ENCODE peak calls at places on chromosomes 4 and X, in seven cellular contexts. S, Z, O, D, X, B and F are unnamed samples.

GRCh38 chr4:174550541-174550940 is 28.3 kb upstream of the HPGD start:
- DNase-seq in S (no peak), Z (no peak), O (no peak), D (no peak), X (no peak), B (no peak), F (no peak)

GRCh38 chr4:189036906-189037305 is 897.7 kb downstream of the TRIML1 start:
- DNase-seq in S (no peak), Z (no peak), O (no peak), D (no peak), X (no peak), B (no peak), F (no peak)

GRCh38 chr4:154329268-154329858 is 162.2 kb downstream of the DCHS2 start:
- DNase-seq in S (no peak), Z (peak), O (no peak), D (peak), X (peak), B (peak), F (no peak)

GRCh38 chr4:71630783-71631182 is 153.1 kb downstream of the GC start:
- DNase-seq in S (no peak), Z (no peak), O (no peak), D (no peak), X (no peak), B (peak), F (no peak)

GRCh38 chr4:150072906-150073714 is 5.1 kb upstream of the DCLK2 start:
- DNase-seq in S (no peak), Z (no peak), O (no peak), D (peak), X (no peak), B (peak), F (no peak)

GRCh38 chrX:152405561-152405960 is 45.6 kb downstream of the GABRA3 start:
- DNase-seq in S (no peak), Z (peak), O (no peak), D (no peak), X (no peak), B (peak), F (no peak)

GRCh38 chr4:156169011-156169410 is 215.3 kb upstream of the CTSO start:
- DNase-seq in S (peak), Z (peak), O (peak), D (peak), X (peak), B (peak), F (peak)

GRCh38 chr4:91851456-91851855 is 452.3 kb upstream of the GRID2 start:
- DNase-seq in S (no peak), Z (no peak), O (no peak), D (no peak), X (no peak), B (no peak), F (no peak)

GRCh38 chr4:174107749-174108354 is 175.6 kb downstream of the FBXO8 start:
- DNase-seq in S (no peak), Z (no peak), O (no peak), D (no peak), X (no peak), B (no peak), F (no peak)

GRCh38 chr4:156815717-156816319 is 155.8 kb downstream of the PDGFC start:
- DNase-seq in S (no peak), Z (no peak), O (no peak), D (no peak), X (no peak), B (peak), F (no peak)

GRCh38 chrX:130771230-130771629 is 131.8 kb downstream of the ENOX2 start:
- DNase-seq in S (no peak), Z (no peak), O (no peak), D (no peak), X (no peak), B (peak), F (no peak)

GRCh38 chr4:147071341-147071740 is 125.7 kb upstream of the TTC29 start:
- DNase-seq in S (no peak), Z (no peak), O (no peak), D (no peak), X (no peak), B (no peak), F (no peak)

GRCh38 chrX:39175418-39176057 is 374.3 kb downstream of the MID1IP1 start:
- DNase-seq in S (no peak), Z (no peak), O (no peak), D (no peak), X (no peak), B (no peak), F (no peak)

GRCh38 chr4:52914051-52914605 is 52.0 kb downstream of the RASL11B start:
- DNase-seq in S (no peak), Z (no peak), O (peak), D (peak), X (no peak), B (peak), F (peak)

GRCh38 chr4:156870861-156871260 is 100.7 kb downstream of the PDGFC start:
- DNase-seq in S (no peak), Z (no peak), O (no peak), D (no peak), X (no peak), B (no peak), F (no peak)

GRCh38 chr4:109730294-109731051 is 603 bp upstream of the PLA2G12A start:
- DNase-seq in S (peak), Z (peak), O (peak), D (peak), X (no peak), B (peak), F (peak)

GRCh38 chrX:130704053-130705038 is 198.7 kb downstream of the ENOX2 start:
- DNase-seq in S (no peak), Z (peak), O (no peak), D (peak), X (no peak), B (peak), F (no peak)

GRCh38 chrX:29617725-29618124 is 597.6 kb upstream of the MAGEB2 start:
- DNase-seq in S (no peak), Z (no peak), O (no peak), D (peak), X (no peak), B (no peak), F (no peak)

GRCh38 chr4:30380404-30380998 is 339.7 kb upstream of the PCDH7 start:
- DNase-seq in S (no peak), Z (peak), O (peak), D (peak), X (peak), B (peak), F (peak)

DNA sequence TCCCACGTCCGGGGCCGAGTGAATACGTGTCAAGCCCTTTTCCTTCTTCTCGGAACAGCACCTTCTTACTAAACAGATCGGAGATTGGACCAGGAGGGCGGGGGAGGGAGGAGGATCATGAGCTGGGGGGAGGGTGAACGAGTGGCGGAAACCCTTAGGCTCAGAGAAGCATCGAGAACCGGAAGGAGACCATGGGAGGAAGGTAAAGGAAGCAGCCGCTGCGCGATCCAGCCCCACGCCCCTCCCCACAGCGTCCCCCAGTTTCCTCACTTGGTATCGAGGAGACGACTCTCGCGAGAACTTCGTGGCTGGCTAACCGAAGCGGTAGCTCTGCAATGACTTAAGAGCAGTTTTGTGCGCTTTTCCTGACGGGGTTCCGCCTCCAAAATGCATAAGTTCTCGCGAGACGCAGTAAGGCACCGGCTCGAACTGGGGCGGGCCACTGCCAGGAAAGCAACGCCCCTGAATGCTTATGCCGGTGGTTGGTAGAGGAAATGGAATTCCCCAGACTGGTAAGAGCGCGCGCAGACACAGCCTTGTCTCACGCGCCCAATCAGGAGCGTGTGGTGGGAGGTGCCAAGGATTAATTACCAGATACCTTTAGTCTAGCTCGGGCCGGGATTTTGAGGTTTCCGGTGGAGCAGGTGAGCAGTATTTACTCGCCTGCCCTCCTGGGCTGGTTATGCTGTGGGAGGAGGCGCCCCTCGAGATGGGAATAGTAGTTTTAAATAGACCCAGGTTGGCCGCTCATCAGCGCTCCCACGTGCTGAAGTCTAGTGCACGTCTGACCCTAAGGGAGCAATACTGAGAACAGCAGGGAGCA is 534 bp upstream of the UBE2D3 start:
- DNase-seq in S (peak), Z (peak), O (peak), D (peak), X (peak), B (peak), F (peak)
- TF ChIP-seq CTCF in S (no peak), Z (peak), O (no peak), D (peak), X (peak), B (peak), F (no peak)

DNA sequence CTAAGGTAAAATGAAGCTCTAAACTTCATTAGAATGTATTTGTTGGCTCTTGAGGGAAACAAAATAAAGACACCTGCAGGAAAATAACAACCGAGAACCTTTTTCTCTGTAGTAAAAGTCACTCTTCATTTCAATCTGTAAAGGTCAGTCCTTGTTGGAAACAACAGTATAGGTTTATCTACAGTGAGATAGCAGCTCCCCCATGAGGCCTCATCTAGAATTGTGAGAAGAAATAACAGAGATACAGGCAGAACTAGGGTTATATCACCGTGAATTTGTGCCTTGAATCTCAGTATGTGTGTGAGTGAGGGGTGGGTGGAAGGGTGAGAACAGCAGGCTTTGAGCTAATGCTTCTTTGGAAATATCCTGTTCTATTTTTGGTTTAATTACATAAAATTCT is 107.8 kb upstream of the FMR1 start:
- DNase-seq in S (no peak), Z (no peak), O (peak), D (no peak), X (peak), B (peak), F (peak)
- TF ChIP-seq CTCF in S (peak), Z (peak), O (peak), D (no peak), X (peak), B (peak), F (no peak)

DNA sequence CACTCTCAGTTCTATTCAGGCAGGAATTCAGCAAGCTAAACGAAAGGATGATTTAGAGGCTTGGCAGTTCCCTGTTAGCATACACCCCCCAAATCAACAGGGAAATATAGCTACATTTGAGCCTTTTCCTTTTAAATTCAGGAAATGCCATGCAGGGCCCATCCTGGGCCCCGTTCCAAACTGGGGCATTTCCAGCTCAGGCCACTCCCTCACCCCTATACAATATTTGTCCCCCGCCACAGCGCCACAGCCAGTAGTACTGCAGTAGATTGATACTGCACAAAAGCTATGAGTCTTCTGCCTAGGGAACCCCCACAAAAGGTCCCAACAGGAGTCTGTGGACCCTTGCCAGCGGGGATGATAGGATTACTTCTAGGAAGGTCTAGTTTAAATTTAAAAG is 102.0 kb upstream of the MAPK10 start:
- DNase-seq in S (no peak), Z (no peak), O (no peak), D (no peak), X (no peak), B (no peak), F (no peak)
- TF ChIP-seq CTCF in S (no peak), Z (no peak), O (no peak), D (no peak), X (no peak), B (no peak), F (no peak)

GRCh38 chr4:78057135-78057599 is at the start of gene FRAS1:
- DNase-seq in S (peak), Z (peak), O (peak), D (peak), X (no peak), B (no peak), F (peak)
- TF ChIP-seq CTCF in S (no peak), Z (no peak), O (no peak), D (no peak), X (no peak), B (no peak), F (no peak)

DNA sequence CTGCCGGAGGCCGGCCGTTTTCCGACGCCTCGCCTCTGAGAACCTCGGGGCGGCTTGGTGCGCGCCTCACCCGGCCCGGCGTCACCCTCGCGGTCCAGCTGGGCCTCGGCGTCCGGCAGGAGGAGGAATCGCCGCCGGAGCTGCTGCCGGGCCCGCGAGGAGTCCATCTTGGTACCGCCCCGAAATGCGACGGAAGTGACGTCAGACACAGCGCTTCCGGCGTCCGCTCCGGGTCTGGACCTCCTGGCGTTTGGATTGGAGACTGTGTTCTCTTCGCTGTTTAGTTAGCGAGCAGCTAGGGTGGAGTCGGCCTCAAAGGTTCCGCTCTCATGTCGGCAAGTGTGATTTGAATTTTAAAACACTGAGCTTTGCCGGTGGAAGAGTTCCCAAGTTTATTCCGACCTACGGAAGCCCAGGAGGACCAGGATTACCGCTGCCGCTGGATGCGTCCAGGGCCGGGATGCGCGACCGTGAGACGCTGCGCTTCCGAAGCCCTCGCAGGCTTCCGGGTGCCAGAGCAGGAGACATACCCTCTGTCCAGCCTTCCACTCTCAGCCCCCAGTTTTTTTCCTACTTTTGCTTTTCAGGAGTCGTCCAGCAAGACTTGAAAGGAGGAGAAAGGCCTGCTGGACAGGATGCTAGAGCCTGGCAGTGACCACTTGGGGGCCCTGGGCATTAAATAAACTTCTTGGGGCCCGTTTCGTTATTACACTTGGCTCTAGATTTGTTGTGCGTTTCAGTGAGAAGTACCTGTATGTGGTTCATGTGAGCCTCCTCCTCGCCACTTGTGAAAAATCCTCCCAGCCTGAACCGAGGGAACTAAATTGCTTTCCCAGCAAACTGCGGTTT is at the start of gene TMEM128:
- DNase-seq in S (peak), Z (peak), O (peak), D (peak), X (peak), B (peak), F (peak)
- TF ChIP-seq CTCF in S (peak), Z (peak), O (peak), D (peak), X (peak), B (peak), F (no peak)

DNA sequence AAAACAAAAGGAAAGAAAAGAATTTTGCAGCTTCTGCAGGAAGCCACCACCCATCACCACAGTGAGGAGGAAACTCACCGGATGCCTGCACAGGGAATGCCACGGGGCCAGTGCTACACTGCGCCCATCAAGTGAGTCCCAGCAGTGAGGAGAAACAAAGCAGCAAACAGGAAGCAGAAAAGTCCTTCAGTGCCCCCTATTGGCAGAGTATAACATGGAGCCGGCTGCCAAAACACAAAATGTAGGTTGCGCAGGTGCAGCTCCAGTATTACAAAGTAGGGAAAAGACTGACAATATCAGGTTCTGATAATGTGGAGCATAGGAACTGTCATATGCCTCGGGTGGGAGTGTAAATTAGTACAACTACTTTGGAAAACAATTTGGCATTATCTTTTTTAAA is 23.3 kb upstream of the SCML2 start:
- DNase-seq in S (no peak), Z (no peak), O (peak), D (peak), X (peak), B (peak), F (peak)
- TF ChIP-seq CTCF in S (peak), Z (peak), O (peak), D (peak), X (peak), B (peak), F (peak)

GRCh38 chrX:30822068-30822671 is 66.9 kb downstream of the TAB3 start:
- DNase-seq in S (no peak), Z (no peak), O (no peak), D (peak), X (peak), B (no peak), F (no peak)
- TF ChIP-seq CTCF in S (no peak), Z (peak), O (peak), D (peak), X (peak), B (no peak), F (no peak)

GRCh38 chrX:128891554-128891953 is 631.7 kb downstream of the SMARCA1 start:
- DNase-seq in S (no peak), Z (no peak), O (no peak), D (no peak), X (no peak), B (no peak), F (no peak)
- TF ChIP-seq CTCF in S (no peak), Z (no peak), O (no peak), D (no peak), X (no peak), B (no peak), F (no peak)

GRCh38 chrX:155179343-155179997 is 36.8 kb upstream of the VBP1 start:
- DNase-seq in S (no peak), Z (peak), O (no peak), D (peak), X (peak), B (peak), F (no peak)
- TF ChIP-seq CTCF in S (no peak), Z (peak), O (peak), D (no peak), X (peak), B (peak), F (no peak)

GRCh38 chrX:109393859-109394258 is 88.0 kb downstream of the GUCY2F start:
- DNase-seq in S (no peak), Z (peak), O (no peak), D (no peak), X (peak), B (peak), F (no peak)
- TF ChIP-seq CTCF in S (no peak), Z (peak), O (no peak), D (no peak), X (peak), B (no peak), F (no peak)